ENCODE peak calls at places on chromosome 14, in six cellular contexts. R is Calu3; F is cardiac fibroblast; V is activated naive CD8-positive, alpha-beta T cell treated with anti-CD3 and anti-CD28 coated beads, Interleukin-2, amount 50 U/mL, for 24 hours; D is bronchial epithelial cell; C is D721Med. L is an unnamed sample.

GRCh38 chr14:90495357-90496276 is 98.8 kb downstream of the CALM1 start:
- DNase-seq in F (peak; percentile 74), D (peak; percentile 46), V (peak; percentile 36), C (no peak), R (peak; percentile 65), L (peak; percentile 31)

GRCh38 chr14:95424533-95424932 is 91.9 kb downstream of the SYNE3 start:
- DNase-seq in D (no peak), F (peak; percentile 90), V (no peak), R (no peak), C (no peak), L (peak; percentile 39)

GRCh38 chr14:31420013-31420318 is 384 bp downstream of the HEATR5A start:
- DNase-seq in R (peak; percentile 78), C (no peak), V (peak; percentile 24), F (no peak), D (peak; percentile 33), L (no peak)

GRCh38 chr14:75202671-75203070 is 26.3 kb upstream of the TMED10 start:
- DNase-seq in D (no peak), F (no peak), R (no peak), V (no peak), C (no peak), L (no peak)

GRCh38 chr14:53356361-53357150 is 203.4 kb upstream of the DDHD1 start:
- DNase-seq in C (no peak), F (no peak), R (no peak), D (peak; percentile 33), V (no peak), L (no peak)

GRCh38 chr14:23653046-23653445 is 16.9 kb downstream of the DHRS2 start:
- DNase-seq in F (no peak), V (no peak), R (no peak), D (no peak), C (no peak), L (no peak)

GRCh38 chr14:52012635-52013034 is 23.3 kb downstream of the RTRAF start:
- DNase-seq in C (no peak), R (no peak), D (no peak), V (no peak), F (peak; percentile 95), L (peak; percentile 60)

GRCh38 chr14:73058923-73059311 is 583 bp downstream of the RBM25 start:
- DNase-seq in D (peak; percentile 25), R (peak; percentile 41), F (peak; percentile 17), C (no peak), V (no peak), L (no peak)

GRCh38 chr14:65075628-65076325 is 26.5 kb downstream of the MAX start:
- DNase-seq in D (no peak), F (no peak), C (no peak), V (no peak), R (no peak), L (no peak)